ENCODE peak calls at places on chromosome 13, in five cellular contexts. One of them, this sample, is unnamed.

GRCh38 chr13:30071890-30072817 is 221.7 kb upstream of the UBL3 start:
- DNase-seq in neural progenitor cell: no peak
- DNase-seq in IMR-90: no peak
- DNase-seq in mammary epithelial cell: peak; percentile 4
- DNase-seq in fibroblast of lung: no peak
- DNase-seq in this sample: no peak

GRCh38 chr13:27964741-27965323 is 4.3 kb downstream of the CDX2 start:
- DNase-seq in neural progenitor cell: no peak
- DNase-seq in IMR-90: no peak
- DNase-seq in mammary epithelial cell: no peak
- DNase-seq in fibroblast of lung: no peak
- DNase-seq in this sample: no peak

GRCh38 chr13:92187378-92187989 is 789.1 kb downstream of the GPC5 start:
- DNase-seq in neural progenitor cell: peak; percentile 52
- DNase-seq in IMR-90: peak; percentile 27
- DNase-seq in mammary epithelial cell: peak; percentile 7
- DNase-seq in fibroblast of lung: peak; percentile 46
- DNase-seq in this sample: peak; percentile 78

GRCh38 chr13:110347535-110348308 is 40.6 kb downstream of the COL4A2 start:
- DNase-seq in neural progenitor cell: no peak
- DNase-seq in IMR-90: peak; percentile 90
- DNase-seq in mammary epithelial cell: peak; percentile 99
- DNase-seq in fibroblast of lung: peak; percentile 96
- DNase-seq in this sample: no peak

GRCh38 chr13:92833071-92833470 is 393.5 kb upstream of the GPC6 start:
- DNase-seq in neural progenitor cell: no peak
- DNase-seq in IMR-90: peak; percentile 76
- DNase-seq in mammary epithelial cell: no peak
- DNase-seq in fibroblast of lung: peak; percentile 28
- DNase-seq in this sample: no peak

GRCh38 chr13:20414475-20415287 is 111.0 kb downstream of the CRYL1 start:
- DNase-seq in neural progenitor cell: no peak
- DNase-seq in IMR-90: no peak
- DNase-seq in mammary epithelial cell: no peak
- DNase-seq in fibroblast of lung: no peak
- DNase-seq in this sample: no peak

GRCh38 chr13:97302611-97303010 is 80.5 kb downstream of the MBNL2 start:
- DNase-seq in neural progenitor cell: no peak
- DNase-seq in IMR-90: no peak
- DNase-seq in mammary epithelial cell: no peak
- DNase-seq in fibroblast of lung: no peak
- DNase-seq in this sample: no peak

GRCh38 chr13:99086149-99086868 is 108.4 kb upstream of the DOCK9 start:
- DNase-seq in neural progenitor cell: peak; percentile 87
- DNase-seq in IMR-90: peak; percentile 47
- DNase-seq in mammary epithelial cell: peak; percentile 64
- DNase-seq in fibroblast of lung: peak; percentile 65
- DNase-seq in this sample: peak; percentile 79

GRCh38 chr13:97018029-97018819 is 23.9 kb upstream of the OXGR1 start:
- DNase-seq in neural progenitor cell: peak; percentile 67
- DNase-seq in IMR-90: peak; percentile 61
- DNase-seq in mammary epithelial cell: peak; percentile 39
- DNase-seq in fibroblast of lung: peak; percentile 49
- DNase-seq in this sample: peak; percentile 76

GRCh38 chr13:37495046-37495445 is 103.5 kb downstream of the POSTN start:
- DNase-seq in neural progenitor cell: no peak
- DNase-seq in IMR-90: peak; percentile 10
- DNase-seq in mammary epithelial cell: peak; percentile 64
- DNase-seq in fibroblast of lung: peak; percentile 74
- DNase-seq in this sample: no peak

GRCh38 chr13:75437582-75438318 is 44.2 kb downstream of the TBC1D4 start:
- DNase-seq in neural progenitor cell: peak; percentile 18
- DNase-seq in IMR-90: peak; percentile 35
- DNase-seq in mammary epithelial cell: no peak
- DNase-seq in fibroblast of lung: peak; percentile 57
- DNase-seq in this sample: no peak

GRCh38 chr13:46507978-46508377 is 45.0 kb upstream of the LRCH1 start:
- DNase-seq in neural progenitor cell: no peak
- DNase-seq in IMR-90: no peak
- DNase-seq in mammary epithelial cell: no peak
- DNase-seq in fibroblast of lung: peak; percentile 27
- DNase-seq in this sample: no peak

GRCh38 chr13:65965496-65965895 is 1264.6 kb downstream of the PCDH9 start:
- DNase-seq in neural progenitor cell: no peak
- DNase-seq in IMR-90: peak; percentile 20
- DNase-seq in mammary epithelial cell: peak; percentile 37
- DNase-seq in fibroblast of lung: peak; percentile 23
- DNase-seq in this sample: no peak

GRCh38 chr13:86085890-86086289 is 286.7 kb upstream of the SLITRK6 start:
- DNase-seq in neural progenitor cell: no peak
- DNase-seq in IMR-90: no peak
- DNase-seq in mammary epithelial cell: no peak
- DNase-seq in fibroblast of lung: no peak
- DNase-seq in this sample: peak; percentile 74

GRCh38 chr13:59710995-59711701 is 452.6 kb downstream of the DIAPH3 start:
- DNase-seq in neural progenitor cell: no peak
- DNase-seq in IMR-90: no peak
- DNase-seq in mammary epithelial cell: no peak
- DNase-seq in fibroblast of lung: peak; percentile 17
- DNase-seq in this sample: no peak

GRCh38 chr13:99374994-99375805 is 68.0 kb upstream of the GPR183 start:
- DNase-seq in neural progenitor cell: no peak
- DNase-seq in IMR-90: no peak
- DNase-seq in mammary epithelial cell: no peak
- DNase-seq in fibroblast of lung: no peak
- DNase-seq in this sample: peak; percentile 82

GRCh38 chr13:100235311-100235901 is 146.5 kb downstream of the PCCA start:
- DNase-seq in neural progenitor cell: peak; percentile 59
- DNase-seq in IMR-90: peak; percentile 63
- DNase-seq in mammary epithelial cell: peak; percentile 28
- DNase-seq in fibroblast of lung: peak; percentile 43
- DNase-seq in this sample: peak; percentile 84

GRCh38 chr13:96781141-96781540 is 213.1 kb downstream of the OXGR1 start:
- DNase-seq in neural progenitor cell: no peak
- DNase-seq in IMR-90: no peak
- DNase-seq in mammary epithelial cell: peak; percentile 22
- DNase-seq in fibroblast of lung: peak; percentile 11
- DNase-seq in this sample: no peak

GRCh38 chr13:113599396-113599795 is 14.8 kb downstream of the TFDP1 start:
- DNase-seq in neural progenitor cell: no peak
- DNase-seq in IMR-90: no peak
- DNase-seq in mammary epithelial cell: no peak
- DNase-seq in fibroblast of lung: no peak
- DNase-seq in this sample: no peak
- H3K9me3 ChIP-seq in neural progenitor cell: no peaks in the 10 kb centered on the region
- H3K9me3 ChIP-seq in IMR-90: no peaks in the 10 kb centered on the region
- H3K9me3 ChIP-seq in mammary epithelial cell: no peaks in the 10 kb centered on the region
- H3K9me3 ChIP-seq in fibroblast of lung: no peaks in the 10 kb centered on the region
- H3K9me3 ChIP-seq in this sample: no peaks in the 10 kb centered on the region

GRCh38 chr13:34751492-34751891 is 190.6 kb upstream of the NBEA start:
- DNase-seq in neural progenitor cell: no peak
- DNase-seq in IMR-90: no peak
- DNase-seq in mammary epithelial cell: no peak
- DNase-seq in fibroblast of lung: no peak
- DNase-seq in this sample: no peak

GRCh38 chr13:34749046-34749445 is 193.0 kb upstream of the NBEA start:
- DNase-seq in neural progenitor cell: no peak
- DNase-seq in IMR-90: no peak
- DNase-seq in mammary epithelial cell: no peak
- DNase-seq in fibroblast of lung: no peak
- DNase-seq in this sample: no peak

GRCh38 chr13:34751044-34751443 is 191.0 kb upstream of the NBEA start:
- DNase-seq in neural progenitor cell: no peak
- DNase-seq in IMR-90: no peak
- DNase-seq in mammary epithelial cell: no peak
- DNase-seq in fibroblast of lung: no peak
- DNase-seq in this sample: no peak

GRCh38 chr13:34748561-34748960 is 193.5 kb upstream of the NBEA start:
- DNase-seq in neural progenitor cell: no peak
- DNase-seq in IMR-90: no peak
- DNase-seq in mammary epithelial cell: no peak
- DNase-seq in fibroblast of lung: peak; percentile 76
- DNase-seq in this sample: no peak

DNA sequence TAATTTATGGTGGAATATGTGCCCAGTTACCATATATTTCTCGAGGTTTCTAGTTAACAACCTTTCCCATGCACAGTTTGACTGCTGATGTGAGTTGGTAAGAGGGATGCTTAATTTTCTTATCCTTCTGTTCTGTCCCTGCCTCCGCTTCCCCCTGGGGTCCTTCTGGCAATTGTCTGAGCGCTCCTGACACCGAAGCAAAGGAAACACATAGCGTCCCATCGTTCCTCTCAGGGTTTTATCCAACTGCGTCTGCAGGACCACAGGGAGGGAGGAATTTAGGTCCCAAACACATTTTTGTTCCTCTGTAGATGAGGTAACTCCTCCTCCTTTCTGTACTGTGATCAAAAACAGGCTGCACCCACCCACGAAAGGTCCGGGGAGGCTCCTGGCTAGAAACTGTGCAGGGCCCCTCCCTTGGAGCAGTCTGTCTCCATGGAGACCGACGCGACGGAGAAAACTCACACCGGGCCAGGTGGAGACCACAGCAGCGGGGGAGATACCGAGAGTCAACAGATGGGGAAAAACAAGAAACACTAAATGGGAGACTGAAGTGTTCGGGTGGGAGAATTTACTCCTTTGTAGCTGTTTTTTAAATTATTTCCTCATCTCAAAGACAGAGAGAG is 191.9 kb upstream of the NBEA start:
- DNase-seq in neural progenitor cell: peak; percentile 57
- DNase-seq in IMR-90: no peak
- DNase-seq in mammary epithelial cell: peak; percentile 28
- DNase-seq in fibroblast of lung: peak; percentile 24
- DNase-seq in this sample: no peak
- H3K4me3 ChIP-seq in neural progenitor cell: peak overlapping the region; percentile 47
- H3K4me3 ChIP-seq in IMR-90: no peak overlapping the region
- H3K4me3 ChIP-seq in mammary epithelial cell: peak overlapping the region; percentile 17
- H3K4me3 ChIP-seq in fibroblast of lung: no peak overlapping the region
- H3K4me3 ChIP-seq in this sample: no peak overlapping the region

DNA sequence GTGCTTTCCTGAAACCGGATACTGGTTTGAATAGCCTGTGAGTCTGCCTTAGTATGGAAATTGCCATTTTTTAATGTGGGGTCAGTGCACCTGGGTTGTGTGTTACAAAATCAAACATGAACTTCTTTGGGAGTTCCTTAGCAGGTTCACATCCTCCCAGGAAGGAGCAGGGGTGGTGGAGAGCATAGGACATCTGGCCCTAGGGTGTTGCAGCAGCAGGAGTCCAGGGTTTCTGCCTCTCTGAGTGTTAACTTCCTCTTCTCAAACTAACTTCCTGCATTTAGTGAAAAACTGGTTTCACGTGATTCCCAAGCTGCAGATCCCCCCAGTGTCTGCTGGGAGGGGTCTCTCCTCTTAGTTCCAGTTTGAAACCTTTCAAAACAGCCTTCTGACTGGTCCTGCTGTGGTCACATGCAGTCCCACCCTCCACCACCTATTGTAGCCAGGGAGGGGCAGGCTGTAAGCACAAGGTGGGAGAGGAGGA is 7.2 kb downstream of the RNASEH2B start:
- DNase-seq in neural progenitor cell: no peak
- DNase-seq in IMR-90: no peak
- DNase-seq in mammary epithelial cell: no peak
- DNase-seq in fibroblast of lung: no peak
- DNase-seq in this sample: peak; percentile 78
- H4K20me1 ChIP-seq in neural progenitor cell: no peaks in the 10 kb centered on the region
- H4K20me1 ChIP-seq in IMR-90: peaks cover 7% of the 10 kb centered on the region
- H4K20me1 ChIP-seq in mammary epithelial cell: no peaks in the 10 kb centered on the region
- H4K20me1 ChIP-seq in fibroblast of lung: no peaks in the 10 kb centered on the region
- H4K20me1 ChIP-seq in this sample: peaks cover under 1% of the 10 kb centered on the region

DNA sequence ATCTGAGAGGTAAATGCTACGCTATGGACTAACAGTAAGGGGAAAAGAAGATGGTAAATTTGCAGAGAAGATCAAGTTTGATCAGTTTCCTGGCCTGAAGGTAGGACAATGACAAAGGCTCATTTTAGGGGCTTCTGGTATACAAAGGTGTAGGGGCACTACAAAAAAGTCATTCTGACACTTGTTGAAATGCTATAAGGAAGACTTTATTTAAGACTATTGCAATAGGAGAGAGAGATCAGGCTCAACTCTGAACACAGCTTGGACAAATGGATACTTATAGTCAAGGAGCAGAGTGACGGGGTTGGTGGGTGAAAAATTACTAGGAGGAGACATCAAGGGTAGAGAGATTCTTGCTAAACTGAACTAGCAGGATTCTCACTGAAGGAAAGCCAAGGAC is 37.2 kb upstream of the KPNA3 start:
- DNase-seq in neural progenitor cell: no peak
- DNase-seq in IMR-90: no peak
- DNase-seq in mammary epithelial cell: no peak
- DNase-seq in fibroblast of lung: no peak
- DNase-seq in this sample: no peak
- H3K9me3 ChIP-seq in neural progenitor cell: no peaks in the 10 kb centered on the region
- H3K9me3 ChIP-seq in IMR-90: no peaks in the 10 kb centered on the region
- H3K9me3 ChIP-seq in mammary epithelial cell: no peaks in the 10 kb centered on the region
- H3K9me3 ChIP-seq in fibroblast of lung: no peaks in the 10 kb centered on the region
- H3K9me3 ChIP-seq in this sample: peaks cover 3% of the 10 kb centered on the region

GRCh38 chr13:113422790-113423189 is 30.5 kb downstream of the ADPRHL1 start:
- DNase-seq in neural progenitor cell: no peak
- DNase-seq in IMR-90: no peak
- DNase-seq in mammary epithelial cell: no peak
- DNase-seq in fibroblast of lung: no peak
- DNase-seq in this sample: no peak
- H3K4me3 ChIP-seq in neural progenitor cell: no peak overlapping the region
- H3K4me3 ChIP-seq in IMR-90: no peak overlapping the region
- H3K4me3 ChIP-seq in mammary epithelial cell: no peak overlapping the region
- H3K4me3 ChIP-seq in fibroblast of lung: no peak overlapping the region
- H3K4me3 ChIP-seq in this sample: no peak overlapping the region

GRCh38 chr13:40619479-40619814 is 47.0 kb downstream of the FOXO1 start:
- DNase-seq in neural progenitor cell: no peak
- DNase-seq in IMR-90: no peak
- DNase-seq in mammary epithelial cell: no peak
- DNase-seq in fibroblast of lung: peak; percentile 61
- DNase-seq in this sample: no peak
- H4K20me1 ChIP-seq in neural progenitor cell: no peaks in the 10 kb centered on the region
- H4K20me1 ChIP-seq in IMR-90: no peaks in the 10 kb centered on the region
- H4K20me1 ChIP-seq in mammary epithelial cell: no peaks in the 10 kb centered on the region
- H4K20me1 ChIP-seq in fibroblast of lung: no peaks in the 10 kb centered on the region
- H4K20me1 ChIP-seq in this sample: peaks cover 40% of the 10 kb centered on the region

DNA sequence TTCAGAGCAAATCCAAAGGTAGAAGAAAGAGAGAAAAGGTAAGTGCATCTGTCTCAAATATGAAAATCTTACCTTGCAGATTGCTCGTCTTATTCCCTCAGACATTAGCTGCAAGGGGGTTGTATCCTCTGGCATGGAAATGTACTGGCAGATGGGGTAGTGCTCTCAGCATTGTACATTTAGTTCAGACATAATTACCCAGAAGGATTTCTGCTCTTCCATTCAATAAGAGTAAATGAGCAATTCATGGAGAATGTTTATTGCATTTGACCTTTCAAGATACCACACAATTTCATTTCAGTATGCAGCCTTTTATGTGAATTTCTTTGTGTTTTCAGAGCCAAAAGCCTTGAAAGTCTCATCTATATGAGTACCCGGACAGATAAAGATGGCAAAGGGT is 63.8 kb downstream of the SCEL start:
- DNase-seq in neural progenitor cell: no peak
- DNase-seq in IMR-90: no peak
- DNase-seq in mammary epithelial cell: no peak
- DNase-seq in fibroblast of lung: no peak
- DNase-seq in this sample: no peak
- H3K9me3 ChIP-seq in neural progenitor cell: no peaks in the 10 kb centered on the region
- H3K9me3 ChIP-seq in IMR-90: no peaks in the 10 kb centered on the region
- H3K9me3 ChIP-seq in mammary epithelial cell: no peaks in the 10 kb centered on the region
- H3K9me3 ChIP-seq in fibroblast of lung: no peaks in the 10 kb centered on the region
- H3K9me3 ChIP-seq in this sample: no peaks in the 10 kb centered on the region